ENCODE peak calls at places on chromosomes 13 and 19, in five cellular contexts. B is amygdala, T is tibial nerve, S is fibroblast of mammary gland, Z is NCI-H510A. C is an unnamed sample.

GRCh38 chr19:47183579-47183978 is 47.4 kb downstream of the BBC3 start:
- DNase-seq in B (no peak), T (no peak), S (no peak), Z (no peak), C (no peak)

GRCh38 chr13:51912091-51912490 is 50.3 kb downstream of the CCDC70 start:
- DNase-seq in B (peak), T (no peak), S (no peak), Z (no peak), C (no peak)

GRCh38 chr19:56091066-56091490 is 30.0 kb downstream of the ZNF787 start:
- DNase-seq in B (no peak), T (no peak), S (peak), Z (no peak), C (no peak)

GRCh38 chr13:60261432-60262351 is 98.0 kb upstream of the DIAPH3 start:
- DNase-seq in B (no peak), T (no peak), S (no peak), Z (peak), C (no peak)

GRCh38 chr19:35143818-35144217 is 763 bp downstream of the FXYD7 start:
- DNase-seq in B (no peak), T (no peak), S (no peak), Z (no peak), C (no peak)

GRCh38 chr13:112740502-112741131 is 50.8 kb downstream of the ATP11A start:
- DNase-seq in B (no peak), T (peak), S (peak), Z (no peak), C (peak)

GRCh38 chr19:8196271-8196908 is 12.8 kb upstream of the CERS4 start:
- DNase-seq in B (no peak), T (no peak), S (no peak), Z (no peak), C (no peak)

GRCh38 chr19:13995017-13995728 is 10.9 kb downstream of the RFX1 start:
- DNase-seq in B (no peak), T (no peak), S (peak), Z (no peak), C (no peak)

GRCh38 chr19:13150919-13151604 is 851 bp downstream of the IER2 start:
- DNase-seq in B (no peak), T (peak), S (no peak), Z (no peak), C (no peak)